ENCODE peak calls at places on chromosomes 13 and 19, in five cellular contexts. F, I, C, Z and X are unnamed samples.

GRCh38 chr19:46766569-46767317 is 20.5 kb upstream of the STRN4 start:
- ATAC-seq in I (peak; percentile 85), C (peak; percentile 99), Z (peak; percentile 65), F (peak; percentile 77), X (peak; percentile 88)

GRCh38 chr13:30071890-30072817 is 221.7 kb upstream of the UBL3 start:
- ATAC-seq in C (no peak), I (no peak), F (no peak), Z (no peak), X (no peak)

GRCh38 chr13:19604306-19604705 is 29.2 kb upstream of the MPHOSPH8 start:
- ATAC-seq in Z (no peak), C (no peak), I (no peak), F (no peak), X (no peak)

GRCh38 chr13:44843403-44843802 is 145.9 kb downstream of the NUFIP1 start:
- ATAC-seq in Z (peak; percentile 15), F (peak; percentile 50), I (peak; percentile 63), C (no peak), X (peak; percentile 56)

GRCh38 chr19:19489804-19490204 is 25.5 kb downstream of the TSSK6 start:
- ATAC-seq in F (peak; percentile 32), C (peak; percentile 12), Z (no peak), I (no peak), X (no peak)

GRCh38 chr19:435056-435706 is 25.7 kb downstream of the SHC2 start:
- ATAC-seq in I (no peak), F (no peak), C (no peak), Z (no peak), X (no peak)

GRCh38 chr19:4388171-4389063 is 11.9 kb downstream of the SH3GL1 start:
- ATAC-seq in I (no peak), F (no peak), Z (no peak), C (no peak), X (no peak)

GRCh38 chr19:29085630-29086029 is 127.3 kb downstream of the UQCRFS1 start:
- ATAC-seq in I (no peak), C (no peak), Z (no peak), F (no peak), X (no peak)

GRCh38 chr13:49627831-49628652 is at the start of gene ARL11:
- ATAC-seq in Z (peak; percentile 93), F (peak; percentile 91), I (peak; percentile 87), C (peak; percentile 95), X (peak; percentile 88)

GRCh38 chr19:4267901-4268815 is 10.9 kb upstream of the SHD start:
- ATAC-seq in I (no peak), F (no peak), Z (no peak), C (no peak), X (no peak)

GRCh38 chr13:109779074-109779473 is 7.3 kb downstream of the IRS2 start:
- ATAC-seq in I (peak; percentile 75), F (peak; percentile 39), Z (peak; percentile 71), C (peak; percentile 58), X (peak; percentile 35)